ENCODE peak calls at places on chromosomes 6 and 20, in four cellular contexts. A, N, Z and E are unnamed samples. For H3K27me3, the result is how much of the 10 kb centered on the place peaks cover.

GRCh38 chr6:47478233-47479155 is 905 bp downstream of the CD2AP start:
- DNase-seq in A (peak), N (peak), Z (no peak), E (no peak)

GRCh38 chr20:39390186-39390585 is 428.0 kb downstream of the DHX35 start:
- DNase-seq in A (no peak), N (no peak), Z (no peak), E (no peak)

GRCh38 chr6:121686611-121687023 is 251.2 kb downstream of the GJA1 start:
- DNase-seq in A (peak), N (no peak), Z (no peak), E (no peak)

GRCh38 chr20:62590301-62591121 is 51.8 kb upstream of the SLCO4A1 start:
- DNase-seq in A (no peak), N (no peak), Z (peak), E (no peak)

GRCh38 chr6:87196275-87196842 is 41.0 kb downstream of the ZNF292 start:
- DNase-seq in A (no peak), N (no peak), Z (no peak), E (no peak)

GRCh38 chr20:10578607-10579006 is 95.2 kb downstream of the JAG1 start:
- DNase-seq in A (no peak), N (no peak), Z (no peak), E (no peak)

GRCh38 chr6:78851156-78851555 is 16.2 kb upstream of the IRAK1BP1 start:
- DNase-seq in A (no peak), N (no peak), Z (no peak), E (no peak)

GRCh38 chr20:33865761-33866160 is 54.6 kb downstream of the CHMP4B start:
- DNase-seq in A (no peak), N (no peak), Z (no peak), E (no peak)

GRCh38 chr20:41480054-41480770 is 113.6 kb upstream of the EMILIN3 start:
- DNase-seq in A (no peak), N (no peak), Z (no peak), E (no peak)

GRCh38 chr6:142275146-142276006 is 26.4 kb upstream of the ADGRG6 start:
- DNase-seq in A (peak), N (peak), Z (no peak), E (no peak)

GRCh38 chr6:51466427-51466826 is 621.0 kb downstream of the PKHD1 start:
- DNase-seq in A (peak), N (no peak), Z (no peak), E (no peak)

GRCh38 chr20:58640446-58640845 is 10.6 kb upstream of the STX16 start:
- DNase-seq in A (no peak), N (no peak), Z (no peak), E (peak)

GRCh38 chr6:30042476-30042875 is 18.6 kb upstream of the POLR1H start:
- DNase-seq in A (no peak), N (no peak), Z (no peak), E (no peak)

GRCh38 chr6:27759930-27760329 is 152.3 kb downstream of the OR2B2 start:
- DNase-seq in A (no peak), N (no peak), Z (no peak), E (no peak)

GRCh38 chr20:4684837-4685413 is 36.8 kb upstream of the PRND start:
- DNase-seq in A (no peak), N (peak), Z (no peak), E (no peak)

GRCh38 chr6:117508450-117508971 is 26.0 kb downstream of the DCBLD1 start:
- DNase-seq in A (no peak), N (no peak), Z (no peak), E (no peak)

GRCh38 chr6:100116409-100117194 is 122.6 kb upstream of the MCHR2 start:
- DNase-seq in A (peak), N (peak), Z (no peak), E (peak)

GRCh38 chr6:158707120-158707519 is 57.3 kb downstream of the SYTL3 start:
- DNase-seq in A (no peak), N (peak), Z (peak), E (peak)

GRCh38 chr6:7285416-7285815 is 27.6 kb downstream of the SSR1 start:
- DNase-seq in A (no peak), N (no peak), Z (no peak), E (no peak)

GRCh38 chr20:21500599-21500998 is 13.3 kb downstream of the NKX2-2 start:
- DNase-seq in A (no peak), N (no peak), Z (no peak), E (no peak)
- H3K27me3 ChIP-seq in A (under half), N (half or more), Z (under half), E (under half)

DNA sequence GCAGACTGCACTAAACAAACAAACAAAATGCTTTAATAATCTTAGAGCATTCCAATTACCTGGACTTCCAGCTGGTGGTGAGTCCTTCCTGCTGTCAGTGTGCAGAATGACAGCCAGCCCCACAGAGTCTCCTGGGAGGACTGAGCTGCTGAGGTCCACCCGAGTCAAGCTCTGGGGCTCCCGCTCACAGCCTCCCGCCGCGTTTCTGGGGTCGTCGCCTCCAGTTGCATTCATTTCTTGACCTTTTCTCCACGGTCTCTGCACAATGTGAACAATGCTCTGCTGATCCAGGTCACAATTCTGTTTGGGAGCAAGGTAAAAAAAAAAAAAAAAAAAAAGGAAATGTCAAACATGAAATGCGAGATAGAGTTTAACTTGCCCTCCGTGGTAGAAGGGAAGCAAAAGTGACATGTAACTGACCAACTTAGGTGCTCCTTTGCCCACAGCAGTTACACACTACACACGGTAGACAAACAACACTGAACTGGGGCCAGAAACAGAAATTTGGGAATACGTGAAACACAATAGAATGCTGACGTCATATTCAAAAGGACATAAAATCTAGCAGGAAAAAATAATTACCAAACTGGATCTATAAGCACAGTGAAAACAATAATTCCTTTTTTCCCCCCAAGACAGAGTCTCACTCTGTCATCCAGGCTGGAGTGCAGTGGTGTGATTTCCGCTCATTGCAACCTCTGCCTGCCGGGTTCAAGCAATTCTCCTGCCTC is 464.9 kb downstream of the PRKN start:
- DNase-seq in A (no peak), N (no peak), Z (no peak), E (no peak)
- H3K27me3 ChIP-seq in A (under half), N (under half), Z (under half), E (under half)

DNA sequence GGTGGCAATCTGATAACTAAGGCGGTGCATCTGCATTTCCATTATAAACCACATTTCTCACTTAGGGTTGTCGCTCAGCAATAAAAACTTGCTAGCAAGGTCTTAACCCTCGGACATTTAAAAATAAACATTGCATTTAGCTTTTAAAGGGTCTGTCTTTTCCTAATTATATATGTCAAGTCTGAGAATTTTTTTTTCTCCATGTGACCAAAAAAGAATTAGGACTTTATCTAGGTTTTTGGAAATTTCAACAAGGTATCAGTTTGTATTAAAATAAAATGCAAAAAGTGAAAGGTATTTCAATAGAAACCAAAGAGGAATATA is 198.1 kb downstream of the FOXA2 start:
- DNase-seq in A (no peak), N (no peak), Z (no peak), E (no peak)
- H3K27me3 ChIP-seq in A (under half), N (under half), Z (under half), E (under half)

DNA sequence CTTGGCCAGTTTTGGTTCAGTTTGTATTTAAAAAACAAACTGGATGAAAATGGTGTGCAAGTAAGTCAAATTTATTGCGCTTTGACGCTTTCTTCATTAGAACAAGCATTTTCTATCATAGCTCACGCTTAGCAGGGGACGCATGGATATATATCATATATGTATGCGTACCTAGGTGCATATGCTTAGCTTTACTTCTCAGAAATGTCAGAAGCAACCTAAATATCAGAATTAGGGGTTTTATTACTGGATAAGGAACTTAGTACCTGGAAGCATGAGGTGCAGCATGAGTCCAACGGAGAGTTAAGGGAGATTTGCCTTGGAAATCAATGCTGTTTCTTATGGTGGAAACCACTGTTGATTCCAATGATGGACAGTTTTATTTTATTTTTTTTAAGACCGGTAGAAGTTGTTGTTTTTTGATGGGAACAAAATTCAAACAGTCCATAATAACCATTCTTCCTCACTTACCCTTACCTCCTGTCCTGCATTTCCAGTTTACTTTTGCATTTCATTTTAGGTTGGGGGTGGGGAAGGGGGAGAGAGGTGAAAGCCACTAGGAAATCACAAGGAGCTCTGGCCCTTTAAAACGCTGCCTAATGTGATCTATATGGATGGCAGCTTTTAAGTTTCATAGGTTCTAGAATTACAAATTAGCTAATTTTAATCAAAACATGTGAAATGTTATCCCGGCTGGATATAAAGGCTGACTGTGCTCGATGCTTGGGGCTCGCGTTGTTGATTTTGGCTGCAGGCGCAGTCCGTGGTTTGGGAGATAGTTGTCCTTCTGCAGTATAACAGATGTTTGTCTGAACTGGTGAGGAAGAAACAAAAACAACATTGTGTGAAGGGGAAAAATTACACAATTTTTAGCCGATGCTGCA is 2.1 kb downstream of the SOBP start:
- DNase-seq in A (no peak), N (no peak), Z (no peak), E (no peak)
- H3K27me3 ChIP-seq in A (half or more), N (under half), Z (under half), E (under half)

GRCh38 chr20:46002008-46002407 is 6.7 kb upstream of the MMP9 start:
- DNase-seq in A (no peak), N (no peak), Z (no peak), E (no peak)
- H3K27me3 ChIP-seq in A (under half), N (under half), Z (under half), E (under half)

DNA sequence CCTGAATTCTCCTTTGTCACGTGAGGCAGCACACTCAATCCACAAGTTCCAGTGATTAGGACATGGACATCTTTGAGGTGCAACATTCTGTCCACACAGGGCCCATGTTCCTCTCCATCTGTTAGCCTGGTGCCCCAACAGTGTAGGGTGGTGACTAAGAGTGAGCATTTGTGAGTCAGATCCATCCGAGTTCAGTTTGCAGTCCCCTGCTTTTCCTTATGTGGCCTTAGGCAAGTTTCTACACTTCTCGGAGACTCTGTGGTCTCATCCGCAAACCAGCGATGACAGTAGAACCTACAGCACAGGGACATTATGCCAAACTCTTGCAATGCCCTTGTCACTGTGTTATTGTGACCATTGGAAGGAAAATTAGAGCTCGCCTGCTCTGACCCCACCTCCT is 178.7 kb upstream of the CDH4 start:
- DNase-seq in A (no peak), N (no peak), Z (no peak), E (no peak)
- H3K27me3 ChIP-seq in A (under half), N (under half), Z (under half), E (under half)

GRCh38 chr6:127868338-127868737 is 32.5 kb downstream of the THEMIS start:
- DNase-seq in A (no peak), N (no peak), Z (no peak), E (no peak)
- H3K27me3 ChIP-seq in A (under half), N (under half), Z (under half), E (under half)

GRCh38 chr6:72260489-72260888 is 361.4 kb upstream of the KCNQ5 start:
- DNase-seq in A (no peak), N (no peak), Z (no peak), E (no peak)
- H3K27me3 ChIP-seq in A (under half), N (under half), Z (under half), E (under half)

DNA sequence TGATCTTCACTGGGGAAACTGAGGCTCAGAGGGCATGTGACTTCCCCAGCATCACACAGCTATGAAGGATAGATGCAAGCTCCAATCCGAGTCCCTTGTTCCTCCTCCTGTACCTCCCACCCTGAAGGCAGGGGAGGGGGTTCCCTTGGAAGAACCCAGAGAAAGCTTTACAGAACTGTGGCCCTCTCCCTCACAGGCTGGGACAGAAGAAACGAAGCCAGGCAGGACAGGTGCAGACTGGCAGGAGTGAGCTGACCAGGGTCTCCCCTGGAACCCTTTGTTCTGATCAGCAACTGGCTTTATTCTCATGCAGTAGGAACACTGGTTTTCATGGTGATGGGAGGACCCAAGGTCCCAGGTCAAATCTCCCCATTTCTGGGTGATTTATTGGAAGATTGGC is 90.2 kb downstream of the TMEM242 start:
- DNase-seq in A (no peak), N (no peak), Z (no peak), E (no peak)
- H3K27me3 ChIP-seq in A (under half), N (under half), Z (under half), E (under half)

DNA sequence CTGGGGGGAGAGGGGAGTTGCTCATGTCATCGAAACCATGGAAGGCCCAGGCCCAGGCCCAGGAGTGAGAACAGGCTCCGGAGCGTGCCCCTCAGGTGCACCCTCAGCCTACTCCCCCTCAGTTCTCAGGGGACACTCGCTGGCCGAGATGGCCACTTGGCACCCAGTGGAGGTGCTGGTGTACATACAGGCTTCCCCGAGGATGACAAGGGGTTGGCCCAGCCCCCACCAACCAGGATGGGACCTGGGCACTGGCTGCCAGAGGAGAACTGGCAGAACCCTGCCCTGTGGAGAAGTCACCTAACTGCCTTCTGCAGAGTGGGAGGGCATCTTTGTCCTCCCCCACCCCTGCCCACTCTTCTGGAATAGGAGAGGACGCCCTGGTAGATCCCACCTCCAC is 9.5 kb downstream of the NKX2-2 start:
- DNase-seq in A (no peak), N (no peak), Z (no peak), E (no peak)
- H3K27me3 ChIP-seq in A (half or more), N (half or more), Z (under half), E (under half)